ENCODE peak calls at places on chromosomes 3 and 15, in six cellular contexts. P is cardiac septum; N is RWPE1; Y is CD4-positive, CD25-positive, alpha-beta regulatory T cell; B is ovary; M is activated naive CD8-positive, alpha-beta T cell treated with anti-CD3 and anti-CD28 coated beads for 36 hours. F is an unnamed sample.

GRCh38 chr15:89673162-89673506 is 6.0 kb downstream of the PLIN1 start:
- DNase-seq in P (peak; percentile 71), M (peak; percentile 29), B (no peak), N (no peak), Y (peak; percentile 41), F (peak; percentile 53)

GRCh38 chr3:117114517-117115265 is 405.1 kb downstream of the TUSC7 start:
- DNase-seq in Y (no peak), N (no peak), M (no peak), P (no peak), B (no peak), F (no peak)

GRCh38 chr15:99565031-99565280 is 828 bp upstream of the MEF2A start:
- DNase-seq in N (no peak), B (no peak), M (no peak), P (no peak), Y (peak; percentile 32), F (no peak)

GRCh38 chr3:197541756-197542539 is 13.8 kb downstream of the BDH1 start:
- DNase-seq in P (no peak), N (peak; percentile 28), M (no peak), B (no peak), Y (no peak), F (no peak)

GRCh38 chr3:71694358-71694999 is 30.7 kb downstream of the EIF4E3 start:
- DNase-seq in N (peak; percentile 32), Y (no peak), B (no peak), P (no peak), M (no peak), F (no peak)

GRCh38 chr15:39494462-39494861 is 86.4 kb upstream of the THBS1 start:
- DNase-seq in M (no peak), B (no peak), P (no peak), Y (no peak), N (no peak), F (no peak)

GRCh38 chr3:10627884-10628572 is 122.6 kb upstream of the ATP2B2 start:
- DNase-seq in Y (no peak), B (no peak), M (no peak), P (peak; percentile 47), N (no peak), F (no peak)

GRCh38 chr15:58070801-58071418 is 5.4 kb upstream of the ALDH1A2 start:
- DNase-seq in P (peak; percentile 80), B (peak; percentile 53), N (peak; percentile 41), M (peak; percentile 33), Y (peak; percentile 50), F (peak; percentile 67)

GRCh38 chr3:55547086-55547666 is 60.1 kb upstream of the WNT5A start:
- DNase-seq in B (no peak), M (no peak), P (no peak), N (no peak), Y (no peak), F (no peak)

GRCh38 chr3:156474560-156475389 is 80.1 kb downstream of the SSR3 start:
- DNase-seq in M (no peak), B (no peak), P (no peak), Y (peak; percentile 32), N (no peak), F (peak; percentile 17)

GRCh38 chr3:52606373-52607085 is 70.1 kb downstream of the UQCC5 start:
- DNase-seq in M (no peak), P (no peak), Y (no peak), B (no peak), N (peak; percentile 72), F (no peak)

GRCh38 chr15:93031103-93031464 is 57.9 kb downstream of the RGMA start:
- DNase-seq in P (no peak), B (peak; percentile 33), Y (no peak), N (no peak), M (no peak), F (no peak)

GRCh38 chr3:38555926-38556325 is 59.8 kb downstream of the EXOG start:
- DNase-seq in M (no peak), P (peak; percentile 74), Y (no peak), N (no peak), B (no peak), F (peak; percentile 6)

GRCh38 chr3:186640473-186640818 is 247 bp downstream of the FETUB start:
- DNase-seq in M (no peak), N (peak; percentile 91), Y (no peak), B (no peak), P (no peak), F (no peak)

GRCh38 chr15:24848050-24848449 is 106.7 kb upstream of the SNRPN start:
- DNase-seq in N (no peak), Y (peak; percentile 6), M (peak; percentile 21), B (peak; percentile 35), P (no peak), F (peak; percentile 61)

GRCh38 chr15:92882697-92883642 is 17.2 kb upstream of the CHD2 start:
- DNase-seq in Y (no peak), P (peak; percentile 78), B (peak; percentile 49), N (no peak), M (peak; percentile 36), F (no peak)

GRCh38 chr3:120563356-120564022 is 32.6 kb upstream of the NDUFB4 start:
- DNase-seq in M (no peak), B (no peak), N (no peak), Y (no peak), P (no peak), F (no peak)

GRCh38 chr3:9942934-9943690 is 9.1 kb downstream of the PRRT3 start:
- DNase-seq in P (no peak), M (no peak), N (no peak), Y (no peak), B (no peak), F (no peak)

GRCh38 chr3:169218314-169218983 is 445.1 kb downstream of the MECOM start:
- DNase-seq in M (no peak), N (peak; percentile 22), B (no peak), P (no peak), Y (no peak), F (peak; percentile 46)

GRCh38 chr15:40251455-40252140 is 12.7 kb downstream of the PAK6 start:
- DNase-seq in M (no peak), N (no peak), Y (no peak), B (no peak), P (peak; percentile 70), F (no peak)